ENCODE peak calls at places on chromosome 7, in six cellular contexts. H, B, R, D, T and W are unnamed samples.

GRCh38 chr7:454356-455109 is 65.1 kb downstream of the PDGFA start:
- DNase-seq in R (no peak), D (no peak), T (no peak), B (no peak), H (no peak), W (no peak)

GRCh38 chr7:140485463-140486265 is 6.4 kb upstream of the MKRN1 start:
- DNase-seq in D (peak), B (no peak), T (no peak), R (no peak), H (peak), W (no peak)

GRCh38 chr7:151272410-151272809 is 23.9 kb upstream of the SMARCD3 start:
- DNase-seq in H (no peak), T (peak), R (no peak), B (no peak), D (no peak), W (no peak)

GRCh38 chr7:70736715-70737460 is 395.1 kb upstream of the GALNT17 start:
- DNase-seq in H (peak), R (no peak), D (no peak), B (no peak), T (peak), W (no peak)

GRCh38 chr7:6438427-6438826 is 9.3 kb downstream of the DAGLB start:
- DNase-seq in B (no peak), R (peak), T (no peak), H (no peak), D (no peak), W (no peak)

GRCh38 chr7:121591916-121592315 is 195.8 kb upstream of the FAM3C start:
- DNase-seq in B (no peak), D (no peak), R (no peak), T (no peak), H (no peak), W (no peak)

GRCh38 chr7:109996411-109996810 is 1094.5 kb upstream of the LRRN3 start:
- DNase-seq in D (no peak), T (no peak), H (no peak), B (no peak), R (no peak), W (no peak)

GRCh38 chr7:108196004-108196403 is 65.8 kb upstream of the LAMB4 start:
- DNase-seq in T (peak), B (no peak), H (no peak), D (no peak), R (no peak), W (no peak)

GRCh38 chr7:128937647-128938523 is at the start of gene IRF5:
- DNase-seq in R (no peak), D (peak), H (peak), T (peak), B (peak), W (peak)

GRCh38 chr7:24959735-24960485 is 20.1 kb downstream of the OSBPL3 start:
- DNase-seq in D (no peak), T (no peak), R (no peak), H (no peak), B (no peak), W (no peak)

GRCh38 chr7:41943098-41943577 is 240.2 kb upstream of the INHBA start:
- DNase-seq in B (peak), H (peak), D (peak), R (peak), T (peak), W (peak)

GRCh38 chr7:130893441-130893894 is 159.5 kb upstream of the KLF14 start:
- DNase-seq in D (no peak), R (no peak), T (peak), H (no peak), B (no peak), W (no peak)

GRCh38 chr7:141464551-141464950 is 86.7 kb upstream of the AGK start:
- DNase-seq in D (no peak), T (no peak), R (no peak), B (no peak), H (no peak), W (no peak)

GRCh38 chr7:102318482-102318971 is 31.9 kb downstream of the SH2B2 start:
- DNase-seq in B (no peak), R (no peak), T (peak), H (no peak), D (peak), W (peak)

GRCh38 chr7:112763996-112764395 is 26.2 kb downstream of the TMEM168 start:
- DNase-seq in R (no peak), B (no peak), D (no peak), H (no peak), T (no peak), W (no peak)

GRCh38 chr7:70392282-70392681 is 739.7 kb upstream of the GALNT17 start:
- DNase-seq in H (no peak), D (no peak), R (no peak), T (peak), B (no peak), W (no peak)

GRCh38 chr7:8135417-8135816 is 126.5 kb downstream of the ICA1 start:
- DNase-seq in H (no peak), D (peak), R (no peak), B (no peak), T (no peak), W (no peak)

GRCh38 chr7:14233026-14233897 is 243.8 kb upstream of the ETV1 start:
- DNase-seq in T (peak), D (peak), R (no peak), H (no peak), B (no peak), W (no peak)

GRCh38 chr7:116198748-116199410 is 11.5 kb upstream of the TES start:
- DNase-seq in R (no peak), T (peak), H (no peak), D (no peak), B (no peak), W (no peak)

GRCh38 chr7:47635091-47636090 is 53.5 kb upstream of the TNS3 start:
- DNase-seq in T (no peak), B (peak), R (no peak), H (peak), D (peak), W (no peak)

GRCh38 chr7:41925946-41926345 is 223.1 kb upstream of the INHBA start:
- DNase-seq in D (no peak), B (no peak), T (peak), H (no peak), R (no peak), W (no peak)

GRCh38 chr7:64876792-64877713 is 26.0 kb upstream of the ZNF273 start:
- DNase-seq in R (no peak), D (no peak), H (peak), T (peak), B (peak), W (no peak)

DNA sequence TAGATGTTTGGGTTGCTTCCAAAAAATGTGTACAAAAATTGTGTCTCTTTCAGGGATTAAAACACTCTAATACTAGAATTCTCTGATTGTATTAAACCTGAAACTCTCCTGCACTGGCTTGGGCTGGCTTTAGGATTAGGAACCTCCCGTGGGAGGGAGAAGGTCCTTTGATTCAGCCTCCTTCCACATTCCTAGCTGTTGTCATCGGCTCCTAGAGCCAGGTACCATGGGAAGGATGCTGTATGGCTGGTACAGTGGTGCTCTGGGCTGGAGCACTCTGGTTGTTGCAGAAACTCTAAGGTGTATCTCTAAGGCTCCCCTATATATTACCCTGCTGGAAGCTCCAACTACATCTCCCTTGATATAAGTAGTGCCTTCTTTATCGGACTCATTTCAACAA is 245.2 kb upstream of the FOXK1 start:
- DNase-seq in B (no peak), R (no peak), H (no peak), T (no peak), D (no peak), W (no peak)
- TF ChIP-seq EZH2phosphoT487 in B (no peak), R (no peak), H (no peak), T (no peak), D (no peak), W (no peak)

DNA sequence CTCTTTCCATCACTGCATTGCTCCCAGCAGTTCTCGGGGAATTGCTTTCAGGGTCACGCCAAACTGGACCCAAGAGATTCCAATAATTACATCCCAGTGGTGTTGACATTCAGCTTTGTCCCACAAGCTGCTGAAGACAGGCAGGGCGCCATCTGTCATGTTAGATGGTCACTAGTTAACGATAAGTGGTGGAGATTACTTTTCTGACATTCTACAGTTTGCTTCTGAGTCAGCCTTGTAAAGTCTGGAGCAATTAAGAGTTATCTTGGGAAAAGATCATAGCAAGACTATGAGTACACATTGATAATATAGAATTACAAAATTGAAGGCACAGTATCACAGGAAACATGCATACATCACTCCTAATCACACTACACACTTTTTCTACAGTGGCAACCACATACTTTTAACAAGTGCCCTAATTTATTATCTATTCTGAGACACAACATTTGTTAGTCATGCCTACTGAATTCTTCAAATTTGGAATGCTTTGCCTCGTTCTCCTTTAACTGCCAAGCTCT is 41.9 kb downstream of the SEMA3C start:
- DNase-seq in B (no peak), H (no peak), D (peak), T (peak), R (no peak), W (peak)
- TF ChIP-seq EZH2phosphoT487 in B (no peak), H (no peak), D (no peak), T (peak), R (no peak), W (no peak)

GRCh38 chr7:46485481-46486065 is 564.5 kb upstream of the IGFBP3 start:
- DNase-seq in B (no peak), T (peak), H (no peak), R (no peak), D (peak), W (no peak)
- TF ChIP-seq EZH2phosphoT487 in B (no peak), T (no peak), H (no peak), R (no peak), D (no peak), W (no peak)

GRCh38 chr7:127759945-127760421 is 108.0 kb downstream of the SND1 start:
- DNase-seq in T (no peak), D (no peak), R (no peak), H (peak), B (no peak), W (no peak)
- TF ChIP-seq EZH2phosphoT487 in T (no peak), D (no peak), R (no peak), H (no peak), B (no peak), W (no peak)

GRCh38 chr7:134444198-134444960 is 14.5 kb downstream of the AKR1B1 start:
- DNase-seq in H (no peak), D (peak), R (no peak), B (no peak), T (no peak), W (no peak)
- TF ChIP-seq EZH2phosphoT487 in H (no peak), D (no peak), R (no peak), B (no peak), T (no peak), W (no peak)

DNA sequence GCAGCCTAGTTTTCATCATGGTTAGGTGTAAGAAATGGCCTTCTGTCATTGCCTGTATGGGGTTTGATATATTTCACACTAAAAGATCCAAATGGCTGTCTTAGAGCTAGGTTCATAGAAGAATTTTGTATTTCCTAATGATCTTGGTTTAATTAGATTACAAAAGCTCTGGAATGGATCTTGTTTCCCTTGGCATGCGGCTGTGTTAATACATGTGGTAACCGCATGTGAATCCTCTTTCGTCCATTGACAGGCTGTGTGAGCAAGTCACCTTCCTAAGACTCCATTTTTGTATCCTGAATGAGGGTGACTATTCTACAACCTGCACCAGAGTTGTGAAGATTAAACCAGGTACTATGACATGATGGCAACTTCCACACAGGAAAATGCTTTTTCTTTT is 12.4 kb upstream of the FZD1 start:
- DNase-seq in D (no peak), T (no peak), R (no peak), H (no peak), B (no peak), W (no peak)
- TF ChIP-seq EZH2phosphoT487 in D (no peak), T (no peak), R (no peak), H (no peak), B (no peak), W (no peak)

GRCh38 chr7:90570373-90570959 is 25.7 kb upstream of the CDK14 start:
- DNase-seq in D (peak), R (no peak), B (no peak), H (no peak), T (peak), W (no peak)
- TF ChIP-seq EZH2phosphoT487 in D (no peak), R (no peak), B (no peak), H (no peak), T (no peak), W (no peak)

GRCh38 chr7:30162622-30163124 is 27.9 kb downstream of the MTURN start:
- DNase-seq in T (peak), H (no peak), D (peak), B (peak), R (no peak), W (no peak)
- TF ChIP-seq EZH2phosphoT487 in T (no peak), H (no peak), D (no peak), B (no peak), R (no peak), W (no peak)